ENCODE peak calls at places on chromosomes 6 and 20, in eight cellular contexts. S is MM.1S; N is activated naive CD8-positive, alpha-beta T cell treated with anti-CD3 and anti-CD28 coated beads, Interleukin-2, amount 50 U/mL, for 24 hours; J is Panc1; B is A549; C is iPS-NIHi11; U is HTR-8/SVneo; H is ELR. W is an unnamed sample.

GRCh38 chr6:170093658-170094596 is 197.0 kb downstream of the DLL1 start:
- DNase-seq in S (no peak), N (no peak), J (no peak), B (no peak), C (no peak), U (no peak), H (no peak), W (no peak)

GRCh38 chr6:18551228-18551627 is 164.1 kb downstream of the RNF144B start:
- DNase-seq in S (no peak), N (no peak), J (no peak), B (no peak), C (no peak), U (no peak), H (peak), W (peak)

GRCh38 chr6:155530219-155530834 is 74.7 kb upstream of the NOX3 start:
- DNase-seq in S (peak), N (no peak), J (no peak), B (peak), C (peak), U (peak), H (peak), W (peak)

GRCh38 chr6:47473791-47474351 is 3.7 kb upstream of the CD2AP start:
- DNase-seq in S (no peak), N (no peak), J (no peak), B (no peak), C (no peak), U (no peak), H (no peak), W (no peak)

GRCh38 chr6:140827593-140827992 is 1305.1 kb upstream of the GJE1 start:
- DNase-seq in S (no peak), N (no peak), J (no peak), B (no peak), C (no peak), U (no peak), H (no peak), W (no peak)

GRCh38 chr20:63134201-63134612 is 81.7 kb downstream of the YTHDF1 start:
- DNase-seq in S (no peak), N (peak), J (no peak), B (no peak), C (peak), U (no peak), H (no peak), W (no peak)

GRCh38 chr6:113980937-113981554 is 10.1 kb upstream of the HDAC2 start:
- DNase-seq in S (peak), N (no peak), J (no peak), B (peak), C (peak), U (no peak), H (peak), W (peak)

GRCh38 chr20:51661609-51662178 is 106.5 kb downstream of the ATP9A start:
- DNase-seq in S (no peak), N (peak), J (no peak), B (peak), C (no peak), U (peak), H (peak), W (peak)

GRCh38 chr20:21326700-21327099 is 23.6 kb downstream of the XRN2 start:
- DNase-seq in S (no peak), N (no peak), J (no peak), B (no peak), C (no peak), U (no peak), H (no peak), W (no peak)

GRCh38 chr20:31670371-31671228 is 32.9 kb downstream of the COX4I2 start:
- DNase-seq in S (no peak), N (no peak), J (no peak), B (no peak), C (no peak), U (no peak), H (no peak), W (no peak)

GRCh38 chr6:68572525-68572924 is 62.6 kb upstream of the ADGRB3 start:
- DNase-seq in S (peak), N (peak), J (peak), B (peak), C (peak), U (no peak), H (peak), W (peak)